ENCODE peak calls at places on chromosomes 11 and 22, in nine cellular contexts. F is heart right ventricle, Q is lung, A is transverse colon, V is tibial nerve, C is coronary artery, E is PC-3, P is left lung, S is cardiac muscle cell. O is an unnamed sample.

GRCh38 chr11:92224394-92225205 is at the start of gene FAT3:
- DNase-seq in Q (no peak), C (peak; percentile 75), A (no peak), P (peak; percentile 73), F (peak; percentile 13), S (peak; percentile 66), E (no peak), V (no peak), O (no peak)

GRCh38 chr11:61851900-61852295 is 23.8 kb downstream of the FADS2 start:
- DNase-seq in S (no peak), F (no peak), A (no peak), Q (no peak), P (no peak), V (no peak), C (no peak), E (no peak), O (no peak)

GRCh38 chr22:48376936-48377335 is 1450.7 kb downstream of the BRD1 start:
- DNase-seq in F (no peak), A (no peak), Q (no peak), C (peak; percentile 45), E (no peak), V (no peak), S (no peak), P (no peak), O (no peak)

GRCh38 chr22:27327497-27327896 is 474.1 kb downstream of the MN1 start:
- DNase-seq in S (no peak), C (no peak), P (no peak), E (no peak), Q (no peak), A (no peak), V (no peak), F (no peak), O (no peak)

GRCh38 chr11:132538642-132539041 is 993.7 kb downstream of the OPCML start:
- DNase-seq in Q (no peak), S (no peak), C (no peak), P (no peak), V (no peak), A (no peak), F (no peak), E (no peak), O (no peak)

GRCh38 chr11:76777922-76778321 is 5.2 kb upstream of the TSKU start:
- DNase-seq in P (no peak), V (no peak), Q (no peak), S (no peak), A (no peak), F (no peak), C (no peak), E (no peak), O (no peak)

GRCh38 chr11:111976614-111977140 is 39.5 kb downstream of the DIXDC1 start:
- DNase-seq in C (peak; percentile 86), Q (no peak), F (peak; percentile 23), A (no peak), V (no peak), E (peak; percentile 33), S (peak; percentile 4), P (no peak), O (no peak)

GRCh38 chr11:40384991-40385390 is 1074.5 kb downstream of the LRRC4C start:
- DNase-seq in P (no peak), A (no peak), F (no peak), S (no peak), E (no peak), Q (no peak), V (no peak), C (no peak), O (no peak)

GRCh38 chr11:58957922-58958321 is 18.6 kb downstream of the GLYATL1 start:
- DNase-seq in A (no peak), F (no peak), Q (no peak), P (no peak), V (no peak), E (no peak), S (no peak), C (no peak), O (no peak)

DNA sequence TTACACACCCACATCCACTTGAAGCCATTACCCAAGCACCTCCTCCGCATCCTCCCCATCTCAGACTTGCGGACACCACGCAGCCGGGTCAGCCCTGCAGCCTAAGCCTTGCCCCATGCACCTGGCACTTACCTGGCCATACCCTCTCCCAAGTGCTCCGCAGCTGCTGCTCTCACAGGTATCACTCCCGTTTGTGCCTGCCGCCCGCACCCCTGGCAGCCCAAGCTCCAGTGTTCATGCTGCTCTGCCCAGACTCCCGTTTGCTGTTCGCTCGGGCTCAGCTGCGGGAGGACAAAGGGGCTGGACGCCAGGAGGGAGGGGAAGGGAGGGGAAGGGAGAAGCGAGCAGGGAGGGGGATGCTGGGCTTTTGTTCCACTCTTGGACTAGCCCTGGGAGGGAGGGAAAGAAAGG is at the start of gene KLHL35:
- DNase-seq in A (no peak), F (no peak), Q (no peak), V (no peak), S (peak; percentile 16), E (no peak), C (no peak), P (peak; percentile 62), O (no peak)
- H3K4me3 ChIP-seq in A (no peak within 1 kb of the TSS), F (no peak within 1 kb of the TSS), Q (no peak within 1 kb of the TSS), V (no peak within 1 kb of the TSS), S (no peak within 1 kb of the TSS), E (no peak within 1 kb of the TSS), C (no peak within 1 kb of the TSS), P (no peak within 1 kb of the TSS), O (no peak within 1 kb of the TSS)

DNA sequence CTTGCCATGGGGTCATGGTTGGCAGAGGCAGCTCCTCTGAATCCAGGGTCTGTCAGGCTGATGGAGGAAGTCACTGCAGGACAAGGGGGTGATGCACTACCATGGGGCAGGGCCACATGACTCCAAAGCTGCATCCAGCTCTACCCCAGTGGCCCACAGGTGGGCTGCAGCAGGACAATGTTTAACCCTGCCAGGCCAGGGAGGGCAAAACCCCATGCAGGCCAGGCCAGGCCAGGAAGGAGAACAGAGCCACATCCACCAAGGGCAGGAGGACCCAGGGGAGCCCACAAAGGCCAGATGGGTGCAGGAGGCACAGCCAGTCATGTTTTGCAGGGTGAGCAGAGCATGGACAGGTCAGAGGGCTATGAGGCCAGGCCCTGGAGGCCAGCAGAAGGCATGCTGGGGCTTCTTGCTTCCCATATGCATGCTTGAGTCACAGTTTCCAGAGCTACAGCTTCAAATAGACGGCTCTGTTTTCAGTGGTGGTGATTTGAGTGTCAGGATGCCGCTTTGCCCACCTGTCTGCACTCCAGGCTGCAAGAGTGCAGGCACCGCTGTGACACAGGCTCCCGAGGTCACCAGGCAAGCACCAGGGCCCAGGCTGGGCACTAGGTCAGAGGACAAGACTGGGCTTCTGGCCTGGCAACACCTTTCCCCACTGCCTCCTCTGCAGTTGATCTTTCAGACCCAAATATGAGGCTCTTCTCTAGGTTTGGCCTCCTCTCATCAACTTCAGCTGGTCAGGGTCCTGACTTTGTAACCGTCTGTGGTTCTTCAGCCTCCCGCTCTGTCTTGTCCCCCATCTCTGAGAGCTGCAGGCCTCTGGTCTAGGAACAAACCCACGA is 22.9 kb downstream of the RSPH14 start:
- DNase-seq in Q (no peak), V (no peak), C (no peak), A (no peak), E (no peak), P (peak; percentile 49), F (no peak), S (no peak), O (no peak)
- H3K27ac ChIP-seq in Q (no peak overlapping the region), V (no peak overlapping the region), C (no peak overlapping the region), A (no peak overlapping the region), E (no peak overlapping the region), P (no peak overlapping the region), F (no peak overlapping the region), S (no peak overlapping the region), O (no peak overlapping the region)

GRCh38 chr11:66075273-66075672 is 5.2 kb downstream of the PACS1 start:
- DNase-seq in A (no peak), P (no peak), Q (no peak), C (no peak), S (no peak), V (no peak), F (no peak), E (no peak), O (no peak)

GRCh38 chr11:66071326-66071870 is 1.3 kb downstream of the PACS1 start:
- DNase-seq in Q (no peak), S (no peak), V (no peak), F (no peak), E (no peak), P (no peak), C (no peak), A (no peak), O (no peak)

GRCh38 chr11:66076561-66076960 is 6.5 kb downstream of the PACS1 start:
- DNase-seq in P (no peak), C (no peak), F (no peak), S (peak; percentile 48), E (no peak), A (no peak), V (no peak), Q (no peak), O (no peak)

GRCh38 chr11:66072518-66072917 is 2.4 kb downstream of the PACS1 start:
- DNase-seq in C (no peak), F (no peak), E (no peak), A (no peak), P (no peak), S (no peak), V (no peak), Q (no peak), O (no peak)

GRCh38 chr11:66073669-66074068 is 3.6 kb downstream of the PACS1 start:
- DNase-seq in F (no peak), A (no peak), V (no peak), E (no peak), Q (no peak), C (no peak), P (no peak), S (no peak), O (no peak)
- H3K4me3 ChIP-seq in F (no peak overlapping the region), A (no peak overlapping the region), V (no peak overlapping the region), E (no peak overlapping the region), Q (no peak overlapping the region), C (no peak overlapping the region), P (no peak overlapping the region), S (no peak overlapping the region), O (no peak overlapping the region)

GRCh38 chr22:36977947-36978660 is 41.1 kb downstream of the TST start:
- DNase-seq in S (peak; percentile 93), Q (peak; percentile 92), F (peak; percentile 90), A (peak; percentile 94), P (peak; percentile 97), C (peak; percentile 88), V (peak; percentile 83), E (peak; percentile 78), O (peak; percentile 90)

GRCh38 chr22:36981247-36981775 is 37.9 kb downstream of the TST start:
- DNase-seq in A (no peak), V (no peak), P (no peak), S (no peak), C (no peak), F (no peak), E (no peak), Q (no peak), O (no peak)

GRCh38 chr22:36979511-36979910 is 39.7 kb downstream of the TST start:
- DNase-seq in S (no peak), A (no peak), Q (no peak), C (no peak), E (no peak), V (no peak), F (no peak), P (no peak), O (no peak)

GRCh38 chr22:36979016-36979415 is 40.2 kb downstream of the TST start:
- DNase-seq in E (no peak), V (no peak), Q (no peak), A (no peak), F (no peak), C (no peak), P (no peak), S (no peak), O (no peak)

DNA sequence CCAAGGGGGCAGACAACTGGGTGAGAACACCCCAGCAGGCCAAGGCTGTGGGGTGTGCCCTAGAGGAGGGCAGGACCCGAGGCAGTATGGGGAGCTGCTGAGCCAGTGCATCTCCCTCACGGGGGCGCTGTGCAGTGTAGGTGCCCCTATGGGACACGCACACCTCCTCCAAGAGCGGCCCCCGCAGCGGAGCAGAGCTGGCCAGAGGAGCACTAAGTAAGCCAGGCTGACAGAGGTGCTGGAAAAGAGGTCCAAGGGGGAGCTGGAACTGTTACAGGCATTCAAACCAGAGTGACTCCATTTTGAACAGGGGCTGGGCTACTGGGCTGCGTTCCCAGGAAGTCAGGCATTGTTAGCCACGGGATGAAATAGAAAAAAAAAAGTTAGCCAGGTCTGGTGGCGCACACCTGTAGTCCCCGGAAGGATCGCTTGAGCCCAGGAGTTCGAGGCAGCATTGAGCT is 41.8 kb downstream of the TST start:
- DNase-seq in F (peak; percentile 63), Q (peak; percentile 47), E (peak; percentile 6), S (peak; percentile 45), C (no peak), V (peak; percentile 21), A (peak; percentile 86), P (peak; percentile 90), O (peak; percentile 63)
- H3K27ac ChIP-seq in F (no peak overlapping the region), Q (no peak overlapping the region), E (no peak overlapping the region), S (no peak overlapping the region), C (no peak overlapping the region), V (no peak overlapping the region), A (peak overlapping the region; percentile 76), P (no peak overlapping the region), O (peak overlapping the region; percentile 28)

O was measured in small intestine.